ENCODE peak calls at places on chromosome 14, in six cellular contexts. L is H9; J is effector memory CD4-positive, alpha-beta T cell; H is mammary epithelial cell; N is tibial artery; V is BE2C. I is an unnamed sample. For H3K9me3, the result is how much of the 10 kb centered on the place peaks cover.

GRCh38 chr14:93787465-93788306 is 599 bp downstream of the PRIMA1 start:
- DNase-seq in L (peak), J (no peak), H (no peak), N (no peak), V (no peak), I (no peak)

GRCh38 chr14:75837151-75837787 is 144.5 kb downstream of the TGFB3 start:
- DNase-seq in L (no peak), J (no peak), H (peak), N (no peak), V (no peak), I (no peak)

GRCh38 chr14:54652890-54653201 is 85.9 kb downstream of the SAMD4A start:
- DNase-seq in L (no peak), J (no peak), H (no peak), N (no peak), V (no peak), I (no peak)

GRCh38 chr14:90818715-90819114 is 2.5 kb upstream of the TTC7B start:
- DNase-seq in L (no peak), J (no peak), H (no peak), N (no peak), V (no peak), I (no peak)

GRCh38 chr14:55583942-55584468 is 4.0 kb downstream of the KTN1 start:
- DNase-seq in L (no peak), J (no peak), H (no peak), N (no peak), V (peak), I (no peak)

GRCh38 chr14:52790011-52790755 is 1.2 kb downstream of the GNPNAT1 start:
- DNase-seq in L (no peak), J (no peak), H (no peak), N (no peak), V (no peak), I (no peak)

GRCh38 chr14:36233217-36233616 is 56.7 kb upstream of the PTCSC3 start:
- DNase-seq in L (no peak), J (no peak), H (no peak), N (no peak), V (no peak), I (no peak)

GRCh38 chr14:50736932-50737419 is 68.9 kb upstream of the SAV1 start:
- DNase-seq in L (no peak), J (no peak), H (no peak), N (no peak), V (no peak), I (no peak)

GRCh38 chr14:63245893-63246292 is 41.6 kb downstream of the RHOJ start:
- DNase-seq in L (no peak), J (no peak), H (no peak), N (no peak), V (no peak), I (no peak)

GRCh38 chr14:87615822-87616679 is 376.9 kb downstream of the GALC start:
- DNase-seq in L (peak), J (no peak), H (peak), N (peak), V (peak), I (no peak)

GRCh38 chr14:31927348-31927826 is 149.7 kb upstream of the ARHGAP5 start:
- DNase-seq in L (peak), J (no peak), H (peak), N (no peak), V (no peak), I (no peak)

GRCh38 chr14:98798099-98798498 is 473.9 kb downstream of the BCL11B start:
- DNase-seq in L (no peak), J (no peak), H (no peak), N (no peak), V (no peak), I (no peak)
- H3K9me3 ChIP-seq in L (under half), J (under half), H (under half), N (under half), V (under half), I (under half)

DNA sequence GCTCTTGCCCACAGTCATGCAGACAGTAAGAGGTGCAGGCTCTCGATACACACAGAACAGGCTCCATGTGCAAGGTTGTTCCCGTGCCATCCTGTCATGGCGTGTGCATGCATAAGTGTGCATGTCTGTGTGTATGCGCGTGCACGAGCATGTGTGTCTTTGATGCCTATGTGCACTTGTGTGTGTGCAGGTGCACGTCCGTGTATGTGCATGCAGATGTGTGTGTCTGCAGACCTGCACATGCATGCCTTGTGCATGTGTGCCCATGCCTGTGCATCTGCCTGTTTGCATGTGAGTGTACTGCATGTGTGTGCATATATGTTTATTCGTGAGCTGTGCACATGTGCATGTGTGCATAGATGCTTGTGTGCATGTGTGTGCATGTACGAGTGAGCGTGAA is 309.8 kb downstream of the TMEM121 start:
- DNase-seq in L (peak), J (no peak), H (no peak), N (no peak), V (no peak), I (no peak)
- H3K9me3 ChIP-seq in L (half or more), J (under half), H (under half), N (under half), V (under half), I (under half)

GRCh38 chr14:82125963-82126362 is 592.3 kb upstream of the SEL1L start:
- DNase-seq in L (no peak), J (no peak), H (no peak), N (no peak), V (no peak), I (no peak)

DNA sequence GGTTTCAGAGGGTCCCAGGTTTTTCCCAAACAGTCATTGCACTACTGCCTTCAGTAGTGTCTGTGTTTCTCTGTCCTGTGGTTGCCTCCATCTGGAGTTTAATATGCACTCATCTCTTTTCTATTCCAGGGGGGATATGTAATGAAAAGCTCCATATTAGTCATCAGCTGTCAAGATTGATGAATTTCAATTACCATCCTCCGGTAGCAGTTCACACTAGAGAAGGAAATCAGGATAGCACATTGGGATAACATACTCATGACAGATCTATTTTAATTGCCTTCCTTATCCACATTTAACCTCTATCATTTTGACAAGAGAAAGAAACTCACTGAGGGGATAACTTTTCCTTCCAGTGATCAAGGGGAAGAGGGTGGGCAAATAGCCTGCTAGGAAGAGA is 589.0 kb upstream of the SEL1L start:
- DNase-seq in L (no peak), J (no peak), H (no peak), N (no peak), V (no peak), I (no peak)
- H3K9me3 ChIP-seq in L (under half), J (under half), H (under half), N (under half), V (under half), I (under half)

GRCh38 chr14:106419432-106419831 is 893.0 kb downstream of the TMEM121 start:
- DNase-seq in L (no peak), J (no peak), H (no peak), N (no peak), V (no peak), I (no peak)
- H3K9me3 ChIP-seq in L (half or more), J (under half), H (under half), N (under half), V (under half), I (under half)

DNA sequence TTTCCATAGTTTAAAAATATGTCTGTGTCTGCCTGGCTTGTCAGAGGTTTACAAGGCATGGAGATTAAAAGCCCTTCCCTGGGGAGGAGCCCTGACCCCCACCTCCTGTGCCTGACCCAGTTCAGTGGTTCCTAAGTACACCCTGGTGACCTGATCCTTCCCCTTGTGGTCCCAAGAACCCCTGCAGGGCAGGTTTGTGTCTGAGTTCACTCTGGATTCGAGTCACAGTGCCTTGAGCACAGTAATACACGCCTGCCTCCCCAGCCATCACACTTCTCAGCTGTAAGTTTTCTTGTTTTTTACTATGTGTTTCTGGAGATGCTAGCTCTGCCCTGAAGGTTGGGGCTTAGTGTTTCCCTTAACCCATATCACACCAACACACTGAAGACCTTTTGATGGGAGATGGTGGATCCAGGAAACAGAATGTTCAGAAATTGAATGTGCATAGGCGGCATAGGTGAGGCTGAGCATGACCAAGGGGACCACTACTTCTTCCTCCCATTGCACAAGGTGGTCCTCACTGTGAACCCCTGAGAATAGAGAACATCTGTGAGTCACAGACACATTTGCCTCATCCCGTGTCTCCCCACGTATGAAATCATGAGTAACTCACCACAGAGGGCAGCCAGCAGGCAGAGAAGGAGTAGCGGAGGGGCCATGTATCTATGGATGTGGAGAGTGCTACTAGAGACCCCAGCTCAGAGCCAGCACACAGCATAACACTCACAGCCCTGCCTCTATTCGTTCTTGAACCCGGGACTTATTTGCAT is 962.9 kb downstream of the TMEM121 start:
- DNase-seq in L (no peak), J (no peak), H (no peak), N (no peak), V (no peak), I (no peak)
- H3K9me3 ChIP-seq in L (half or more), J (under half), H (under half), N (under half), V (under half), I (under half)

GRCh38 chr14:45970589-45970988 is 681.0 kb downstream of the RPL10L start:
- DNase-seq in L (no peak), J (no peak), H (no peak), N (no peak), V (no peak), I (no peak)

GRCh38 chr14:45972416-45972815 is 679.2 kb downstream of the RPL10L start:
- DNase-seq in L (no peak), J (no peak), H (no peak), N (no peak), V (peak), I (no peak)

GRCh38 chr14:45968037-45968436 is 683.5 kb downstream of the RPL10L start:
- DNase-seq in L (no peak), J (no peak), H (no peak), N (no peak), V (no peak), I (no peak)
- H3K9me3 ChIP-seq in L (under half), J (under half), H (under half), N (under half), V (under half), I (under half)

GRCh38 chr14:65826946-65827345 is 414.4 kb downstream of the FUT8 start:
- DNase-seq in L (no peak), J (no peak), H (no peak), N (no peak), V (no peak), I (no peak)
- H3K9me3 ChIP-seq in L (under half), J (under half), H (under half), N (under half), V (under half), I (under half)

GRCh38 chr14:29649170-29649569 is 278.5 kb downstream of the PRKD1 start:
- DNase-seq in L (no peak), J (no peak), H (no peak), N (no peak), V (no peak), I (no peak)
- H3K9me3 ChIP-seq in L (under half), J (under half), H (under half), N (under half), V (under half), I (under half)

GRCh38 chr14:24873551-24873950 is 176.4 kb downstream of the STXBP6 start:
- DNase-seq in L (no peak), J (no peak), H (no peak), N (no peak), V (no peak), I (no peak)

GRCh38 chr14:24875203-24875840 is 174.6 kb downstream of the STXBP6 start:
- DNase-seq in L (no peak), J (no peak), H (no peak), N (no peak), V (no peak), I (no peak)

GRCh38 chr14:24876996-24877395 is 173.0 kb downstream of the STXBP6 start:
- DNase-seq in L (no peak), J (no peak), H (no peak), N (no peak), V (no peak), I (no peak)

GRCh38 chr14:24874514-24875202 is 175.3 kb downstream of the STXBP6 start:
- DNase-seq in L (no peak), J (no peak), H (no peak), N (no peak), V (no peak), I (no peak)

DNA sequence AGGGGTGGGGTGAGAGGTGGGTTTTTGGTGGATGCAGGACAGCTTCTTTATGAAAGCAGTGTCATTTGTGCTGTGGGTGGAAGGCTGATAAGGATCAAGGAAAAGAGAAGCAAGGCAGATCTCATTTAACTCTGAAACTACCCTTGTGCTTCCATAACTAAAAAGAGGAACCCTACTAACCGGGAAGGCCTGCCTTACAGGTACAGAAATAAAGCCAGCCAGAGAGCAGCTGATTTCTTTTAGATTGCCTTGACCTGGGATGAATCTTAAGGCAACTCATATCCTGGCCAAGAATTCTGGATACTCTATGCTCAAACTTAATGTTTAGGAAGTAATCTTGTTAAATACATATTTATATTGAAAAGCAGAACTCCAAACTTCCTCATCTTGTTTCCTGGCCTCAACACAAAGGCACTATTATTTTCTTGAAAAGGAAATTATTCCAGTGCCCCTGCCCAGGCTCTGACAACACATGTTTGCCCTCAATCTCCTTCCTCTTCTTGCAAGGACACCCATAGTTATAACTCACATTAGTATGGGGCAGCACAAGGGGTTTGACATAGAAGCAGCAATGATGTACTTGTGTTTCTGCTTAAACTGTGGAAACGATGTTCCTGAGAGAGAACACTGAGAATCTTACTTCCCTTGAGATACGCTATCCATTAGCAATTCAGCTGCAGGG is 173.8 kb downstream of the STXBP6 start:
- DNase-seq in L (no peak), J (no peak), H (no peak), N (peak), V (no peak), I (no peak)
- H3K9me3 ChIP-seq in L (under half), J (under half), H (under half), N (under half), V (under half), I (under half)

DNA sequence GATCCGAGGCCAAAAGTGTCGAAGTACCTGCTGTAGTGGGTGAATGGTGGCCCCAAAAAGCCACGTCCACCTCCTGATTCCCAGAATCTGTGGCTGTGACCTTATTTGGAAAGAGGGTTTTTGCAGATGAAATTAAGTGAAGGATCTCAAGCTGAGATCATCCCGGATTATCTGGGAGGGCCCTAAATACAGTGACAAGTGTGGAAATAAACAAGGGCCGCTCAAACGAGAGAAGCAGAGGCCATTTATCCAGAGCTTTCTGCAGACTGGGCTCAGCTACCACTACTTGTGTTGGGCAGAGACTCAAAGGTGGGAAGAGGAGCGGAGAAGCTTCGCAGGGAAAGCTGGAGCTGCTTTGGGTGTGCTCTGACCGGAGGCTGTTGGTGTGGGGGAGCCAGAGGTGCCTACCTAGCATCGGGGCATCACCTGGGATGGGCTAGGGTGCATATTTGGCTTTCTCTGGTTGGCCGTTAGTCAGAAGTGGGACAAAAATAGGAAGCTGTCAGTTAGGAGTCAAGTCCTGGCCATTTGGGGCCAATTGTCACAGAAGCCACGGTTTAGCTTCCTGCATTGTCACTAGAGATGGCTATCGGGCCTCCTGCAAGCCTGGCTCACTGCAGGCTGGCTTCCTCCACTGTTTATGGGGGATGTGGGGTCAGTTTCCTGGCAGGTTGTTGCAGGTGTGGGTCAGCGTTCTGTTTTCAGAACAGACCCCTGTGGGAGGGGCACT is 27.8 kb upstream of the DLK1 start:
- DNase-seq in L (no peak), J (no peak), H (no peak), N (no peak), V (no peak), I (no peak)
- H3K9me3 ChIP-seq in L (under half), J (under half), H (under half), N (under half), V (under half), I (under half)

I was measured in T-helper 17 cell.